ENCODE peak calls at places on chromosomes 4 and X, in eight cellular contexts. One of them, this sample, is unnamed.

GRCh38 chrX:70970482-70970999 is 39.6 kb upstream of the SLC7A3 start:
- DNase-seq in stimulated activated CD4-positive, alpha-beta T cell treated with anti-CD3 and anti-CD28 coated beads, Interleukin-1b, Interleukin-23, amount 100 ng/mL, for 1 hour: no peak
- DNase-seq in NCI-H146: peak
- DNase-seq in H7: no peak
- DNase-seq in dermis blood vessel endothelial cell: peak
- DNase-seq in HT1080: peak
- DNase-seq in H4: peak
- DNase-seq in astrocyte: peak
- DNase-seq in this sample: peak

GRCh38 chr4:108849611-108850406 is 87.0 kb upstream of the ETNPPL start:
- DNase-seq in stimulated activated CD4-positive, alpha-beta T cell treated with anti-CD3 and anti-CD28 coated beads, Interleukin-1b, Interleukin-23, amount 100 ng/mL, for 1 hour: no peak
- DNase-seq in NCI-H146: no peak
- DNase-seq in H7: no peak
- DNase-seq in dermis blood vessel endothelial cell: peak
- DNase-seq in HT1080: peak
- DNase-seq in H4: peak
- DNase-seq in astrocyte: peak
- DNase-seq in this sample: no peak

GRCh38 chr4:117793786-117794369 is 240.4 kb upstream of the NDST3 start:
- DNase-seq in stimulated activated CD4-positive, alpha-beta T cell treated with anti-CD3 and anti-CD28 coated beads, Interleukin-1b, Interleukin-23, amount 100 ng/mL, for 1 hour: no peak
- DNase-seq in NCI-H146: no peak
- DNase-seq in H7: no peak
- DNase-seq in dermis blood vessel endothelial cell: no peak
- DNase-seq in HT1080: no peak
- DNase-seq in H4: no peak
- DNase-seq in astrocyte: peak
- DNase-seq in this sample: no peak

GRCh38 chr4:152748619-152749018 is 30.9 kb downstream of the TIGD4 start:
- DNase-seq in stimulated activated CD4-positive, alpha-beta T cell treated with anti-CD3 and anti-CD28 coated beads, Interleukin-1b, Interleukin-23, amount 100 ng/mL, for 1 hour: no peak
- DNase-seq in NCI-H146: no peak
- DNase-seq in H7: no peak
- DNase-seq in dermis blood vessel endothelial cell: no peak
- DNase-seq in HT1080: no peak
- DNase-seq in H4: no peak
- DNase-seq in astrocyte: no peak
- DNase-seq in this sample: no peak

GRCh38 chr4:72971572-72971971 is 97.9 kb downstream of the COX18 start:
- DNase-seq in stimulated activated CD4-positive, alpha-beta T cell treated with anti-CD3 and anti-CD28 coated beads, Interleukin-1b, Interleukin-23, amount 100 ng/mL, for 1 hour: no peak
- DNase-seq in NCI-H146: no peak
- DNase-seq in H7: no peak
- DNase-seq in dermis blood vessel endothelial cell: peak
- DNase-seq in HT1080: peak
- DNase-seq in H4: peak
- DNase-seq in astrocyte: peak
- DNase-seq in this sample: no peak

GRCh38 chr4:138897818-138898226 is 117.8 kb upstream of the NOCT start:
- DNase-seq in stimulated activated CD4-positive, alpha-beta T cell treated with anti-CD3 and anti-CD28 coated beads, Interleukin-1b, Interleukin-23, amount 100 ng/mL, for 1 hour: no peak
- DNase-seq in NCI-H146: peak
- DNase-seq in H7: no peak
- DNase-seq in dermis blood vessel endothelial cell: no peak
- DNase-seq in HT1080: peak
- DNase-seq in H4: peak
- DNase-seq in astrocyte: peak
- DNase-seq in this sample: peak

GRCh38 chr4:75107703-75108612 is 175.0 kb downstream of the PARM1 start:
- DNase-seq in stimulated activated CD4-positive, alpha-beta T cell treated with anti-CD3 and anti-CD28 coated beads, Interleukin-1b, Interleukin-23, amount 100 ng/mL, for 1 hour: no peak
- DNase-seq in NCI-H146: no peak
- DNase-seq in H7: no peak
- DNase-seq in dermis blood vessel endothelial cell: no peak
- DNase-seq in HT1080: no peak
- DNase-seq in H4: no peak
- DNase-seq in astrocyte: no peak
- DNase-seq in this sample: no peak

GRCh38 chrX:54248309-54248708 is 65.3 kb upstream of the FAM120C start:
- DNase-seq in stimulated activated CD4-positive, alpha-beta T cell treated with anti-CD3 and anti-CD28 coated beads, Interleukin-1b, Interleukin-23, amount 100 ng/mL, for 1 hour: no peak
- DNase-seq in NCI-H146: peak
- DNase-seq in H7: no peak
- DNase-seq in dermis blood vessel endothelial cell: peak
- DNase-seq in HT1080: peak
- DNase-seq in H4: peak
- DNase-seq in astrocyte: peak
- DNase-seq in this sample: peak

GRCh38 chr4:56817840-56818491 is 3.5 kb downstream of the SPINK2 start:
- DNase-seq in stimulated activated CD4-positive, alpha-beta T cell treated with anti-CD3 and anti-CD28 coated beads, Interleukin-1b, Interleukin-23, amount 100 ng/mL, for 1 hour: no peak
- DNase-seq in NCI-H146: no peak
- DNase-seq in H7: no peak
- DNase-seq in dermis blood vessel endothelial cell: no peak
- DNase-seq in HT1080: no peak
- DNase-seq in H4: no peak
- DNase-seq in astrocyte: peak
- DNase-seq in this sample: no peak

GRCh38 chr4:87151730-87152129 is 68.7 kb downstream of the KLHL8 start:
- DNase-seq in stimulated activated CD4-positive, alpha-beta T cell treated with anti-CD3 and anti-CD28 coated beads, Interleukin-1b, Interleukin-23, amount 100 ng/mL, for 1 hour: no peak
- DNase-seq in NCI-H146: no peak
- DNase-seq in H7: no peak
- DNase-seq in dermis blood vessel endothelial cell: no peak
- DNase-seq in HT1080: no peak
- DNase-seq in H4: no peak
- DNase-seq in astrocyte: no peak
- DNase-seq in this sample: no peak

GRCh38 chr4:173040200-173040599 is 128.4 kb upstream of the GALNT7 start:
- DNase-seq in stimulated activated CD4-positive, alpha-beta T cell treated with anti-CD3 and anti-CD28 coated beads, Interleukin-1b, Interleukin-23, amount 100 ng/mL, for 1 hour: no peak
- DNase-seq in NCI-H146: peak
- DNase-seq in H7: no peak
- DNase-seq in dermis blood vessel endothelial cell: peak
- DNase-seq in HT1080: no peak
- DNase-seq in H4: no peak
- DNase-seq in astrocyte: no peak
- DNase-seq in this sample: peak

GRCh38 chr4:7424553-7425111 is 10.1 kb downstream of the PSAPL1 start:
- DNase-seq in stimulated activated CD4-positive, alpha-beta T cell treated with anti-CD3 and anti-CD28 coated beads, Interleukin-1b, Interleukin-23, amount 100 ng/mL, for 1 hour: no peak
- DNase-seq in NCI-H146: no peak
- DNase-seq in H7: peak
- DNase-seq in dermis blood vessel endothelial cell: no peak
- DNase-seq in HT1080: no peak
- DNase-seq in H4: no peak
- DNase-seq in astrocyte: no peak
- DNase-seq in this sample: no peak

GRCh38 chr4:77619408-77619807 is 13.8 kb downstream of the CXCL13 start:
- DNase-seq in stimulated activated CD4-positive, alpha-beta T cell treated with anti-CD3 and anti-CD28 coated beads, Interleukin-1b, Interleukin-23, amount 100 ng/mL, for 1 hour: no peak
- DNase-seq in NCI-H146: peak
- DNase-seq in H7: no peak
- DNase-seq in dermis blood vessel endothelial cell: no peak
- DNase-seq in HT1080: no peak
- DNase-seq in H4: peak
- DNase-seq in astrocyte: no peak
- DNase-seq in this sample: no peak

GRCh38 chr4:150283689-150284088 is 205.4 kb downstream of the DCLK2 start:
- DNase-seq in stimulated activated CD4-positive, alpha-beta T cell treated with anti-CD3 and anti-CD28 coated beads, Interleukin-1b, Interleukin-23, amount 100 ng/mL, for 1 hour: no peak
- DNase-seq in NCI-H146: no peak
- DNase-seq in H7: no peak
- DNase-seq in dermis blood vessel endothelial cell: no peak
- DNase-seq in HT1080: peak
- DNase-seq in H4: peak
- DNase-seq in astrocyte: peak
- DNase-seq in this sample: no peak

GRCh38 chrX:131837325-131837724 is 185.8 kb upstream of the STK26 start:
- DNase-seq in stimulated activated CD4-positive, alpha-beta T cell treated with anti-CD3 and anti-CD28 coated beads, Interleukin-1b, Interleukin-23, amount 100 ng/mL, for 1 hour: no peak
- DNase-seq in NCI-H146: no peak
- DNase-seq in H7: no peak
- DNase-seq in dermis blood vessel endothelial cell: no peak
- DNase-seq in HT1080: no peak
- DNase-seq in H4: no peak
- DNase-seq in astrocyte: no peak
- DNase-seq in this sample: no peak

GRCh38 chr4:8700576-8700975 is 108.0 kb downstream of the CPZ start:
- DNase-seq in stimulated activated CD4-positive, alpha-beta T cell treated with anti-CD3 and anti-CD28 coated beads, Interleukin-1b, Interleukin-23, amount 100 ng/mL, for 1 hour: no peak
- DNase-seq in NCI-H146: no peak
- DNase-seq in H7: peak
- DNase-seq in dermis blood vessel endothelial cell: no peak
- DNase-seq in HT1080: no peak
- DNase-seq in H4: no peak
- DNase-seq in astrocyte: no peak
- DNase-seq in this sample: no peak

GRCh38 chr4:184066584-184067300 is 150.9 kb downstream of the ENPP6 start:
- DNase-seq in stimulated activated CD4-positive, alpha-beta T cell treated with anti-CD3 and anti-CD28 coated beads, Interleukin-1b, Interleukin-23, amount 100 ng/mL, for 1 hour: no peak
- DNase-seq in NCI-H146: no peak
- DNase-seq in H7: no peak
- DNase-seq in dermis blood vessel endothelial cell: no peak
- DNase-seq in HT1080: no peak
- DNase-seq in H4: peak
- DNase-seq in astrocyte: no peak
- DNase-seq in this sample: no peak

GRCh38 chr4:1010522-1011021 is 854 bp upstream of the FGFRL1 start:
- DNase-seq in stimulated activated CD4-positive, alpha-beta T cell treated with anti-CD3 and anti-CD28 coated beads, Interleukin-1b, Interleukin-23, amount 100 ng/mL, for 1 hour: no peak
- DNase-seq in NCI-H146: peak
- DNase-seq in H7: no peak
- DNase-seq in dermis blood vessel endothelial cell: peak
- DNase-seq in HT1080: peak
- DNase-seq in H4: peak
- DNase-seq in astrocyte: peak
- DNase-seq in this sample: peak

GRCh38 chr4:38011484-38012162 is 51.4 kb downstream of the PTTG2 start:
- DNase-seq in stimulated activated CD4-positive, alpha-beta T cell treated with anti-CD3 and anti-CD28 coated beads, Interleukin-1b, Interleukin-23, amount 100 ng/mL, for 1 hour: no peak
- DNase-seq in NCI-H146: no peak
- DNase-seq in H7: no peak
- DNase-seq in dermis blood vessel endothelial cell: no peak
- DNase-seq in HT1080: no peak
- DNase-seq in H4: no peak
- DNase-seq in astrocyte: no peak
- DNase-seq in this sample: no peak

GRCh38 chr4:168484626-168485025 is 4.3 kb upstream of the DDX60L start:
- DNase-seq in stimulated activated CD4-positive, alpha-beta T cell treated with anti-CD3 and anti-CD28 coated beads, Interleukin-1b, Interleukin-23, amount 100 ng/mL, for 1 hour: no peak
- DNase-seq in NCI-H146: no peak
- DNase-seq in H7: no peak
- DNase-seq in dermis blood vessel endothelial cell: no peak
- DNase-seq in HT1080: peak
- DNase-seq in H4: peak
- DNase-seq in astrocyte: peak
- DNase-seq in this sample: no peak

GRCh38 chr4:56630876-56631666 is 50.0 kb downstream of the HOPX start:
- DNase-seq in stimulated activated CD4-positive, alpha-beta T cell treated with anti-CD3 and anti-CD28 coated beads, Interleukin-1b, Interleukin-23, amount 100 ng/mL, for 1 hour: no peak
- DNase-seq in NCI-H146: no peak
- DNase-seq in H7: no peak
- DNase-seq in dermis blood vessel endothelial cell: no peak
- DNase-seq in HT1080: no peak
- DNase-seq in H4: peak
- DNase-seq in astrocyte: peak
- DNase-seq in this sample: no peak

This sample was measured in mesendoderm.